ENCODE peak calls at places on chromosomes 12 and 14, in nine cellular contexts. Z is non-pigmented ciliary epithelial cell, C is glomerular endothelial cell, O is left cardiac atrium, I is HTR-8/SVneo, V is SHP77, N is dorsolateral prefrontal cortex, R is H4, A is right lobe of liver. J is an unnamed sample.

GRCh38 chr14:33026850-33027420 is 88.3 kb downstream of the NPAS3 start:
- DNase-seq in Z (no peak), C (no peak), O (peak), I (no peak), V (no peak), N (peak), R (no peak), A (no peak), J (no peak)

GRCh38 chr12:67572492-67572891 is 76.1 kb upstream of the DYRK2 start:
- DNase-seq in Z (no peak), C (no peak), O (no peak), I (no peak), V (no peak), N (no peak), R (no peak), A (no peak), J (no peak)

GRCh38 chr12:39807043-39807442 is 187.4 kb upstream of the ABCD2 start:
- DNase-seq in Z (no peak), C (no peak), O (no peak), I (no peak), V (no peak), N (no peak), R (peak), A (no peak), J (no peak)

GRCh38 chr12:110622582-110622981 is 8.7 kb downstream of the TCTN1 start:
- DNase-seq in Z (no peak), C (no peak), O (no peak), I (no peak), V (no peak), N (no peak), R (no peak), A (no peak), J (no peak)

GRCh38 chr14:94291906-94292525 is 1.1 kb downstream of the SERPINA10 start:
- DNase-seq in Z (no peak), C (no peak), O (no peak), I (no peak), V (no peak), N (no peak), R (no peak), A (peak), J (no peak)

GRCh38 chr12:130124605-130125244 is 37.5 kb upstream of the FZD10 start:
- DNase-seq in Z (no peak), C (no peak), O (no peak), I (no peak), V (no peak), N (no peak), R (no peak), A (no peak), J (peak)

GRCh38 chr14:33985242-33985641 is 34.4 kb upstream of the EGLN3 start:
- DNase-seq in Z (no peak), C (no peak), O (no peak), I (no peak), V (no peak), N (no peak), R (no peak), A (no peak), J (no peak)

GRCh38 chr12:29023436-29024076 is 125.5 kb upstream of the FAR2 start:
- DNase-seq in Z (no peak), C (no peak), O (no peak), I (no peak), V (no peak), N (no peak), R (no peak), A (no peak), J (no peak)

GRCh38 chr12:30599631-30600030 is 96.0 kb downstream of the IPO8 start:
- DNase-seq in Z (peak), C (no peak), O (no peak), I (no peak), V (peak), N (no peak), R (no peak), A (no peak), J (no peak)

GRCh38 chr14:24289649-24290283 is 9.8 kb downstream of the DHRS1 start:
- DNase-seq in Z (no peak), C (no peak), O (no peak), I (no peak), V (no peak), N (no peak), R (no peak), A (no peak), J (no peak)

GRCh38 chr12:52056801-52057613 is 5.8 kb downstream of the NR4A1 start:
- DNase-seq in Z (no peak), C (no peak), O (peak), I (no peak), V (no peak), N (no peak), R (no peak), A (no peak), J (no peak)

GRCh38 chr12:100576311-100577036 is 3.0 kb downstream of the GAS2L3 start:
- DNase-seq in Z (peak), C (no peak), O (no peak), I (peak), V (peak), N (no peak), R (peak), A (no peak), J (peak)

GRCh38 chr14:84885061-84885460 is 644.9 kb upstream of the FLRT2 start:
- DNase-seq in Z (no peak), C (no peak), O (no peak), I (no peak), V (no peak), N (no peak), R (no peak), A (no peak), J (no peak)

GRCh38 chr12:117151195-117152031 is 38.9 kb downstream of the FBXO21 start:
- DNase-seq in Z (no peak), C (no peak), O (peak), I (peak), V (peak), N (peak), R (peak), A (no peak), J (no peak)

GRCh38 chr12:114669501-114670256 is 14.3 kb downstream of the TBX3 start:
- DNase-seq in Z (no peak), C (no peak), O (no peak), I (no peak), V (no peak), N (no peak), R (peak), A (no peak), J (no peak)

GRCh38 chr12:131775904-131776889 is 52.0 kb upstream of the MMP17 start:
- DNase-seq in Z (no peak), C (no peak), O (no peak), I (no peak), V (no peak), N (no peak), R (no peak), A (no peak), J (no peak)

GRCh38 chr12:50505945-50506344 is 1.2 kb downstream of the DIP2B start:
- DNase-seq in Z (no peak), C (no peak), O (no peak), I (no peak), V (no peak), N (peak), R (no peak), A (peak), J (no peak)

GRCh38 chr14:99744199-99744872 is 48.9 kb upstream of the EML1 start:
- DNase-seq in Z (no peak), C (no peak), O (no peak), I (no peak), V (no peak), N (no peak), R (peak), A (no peak), J (no peak)

GRCh38 chr12:77493769-77494168 is 336.9 kb upstream of the NAV3 start:
- DNase-seq in Z (no peak), C (no peak), O (no peak), I (no peak), V (no peak), N (no peak), R (no peak), A (no peak), J (no peak)

J was measured in LoVo.